ENCODE peak calls at places on chromosomes 5 and 9, in six cellular contexts. E, T, F, L, R and W are unnamed samples.
A peak's percentile ranks its signal among the peaks of the same experiment; 100 is the strongest.

GRCh38 chr9:116279230-116279629 is 125.6 kb downstream of the PAPPA start:
- DNase-seq in E (no peak), T (no peak), F (no peak), L (no peak), R (no peak), W (no peak)

GRCh38 chr5:1176473-1177391 is 24.7 kb upstream of the SLC6A19 start:
- DNase-seq in E (no peak), T (no peak), F (no peak), L (no peak), R (no peak), W (no peak)

GRCh38 chr5:40355181-40355580 is 324.5 kb upstream of the PTGER4 start:
- DNase-seq in E (no peak), T (no peak), F (no peak), L (no peak), R (no peak), W (no peak)

GRCh38 chr9:99126312-99126711 is 21.4 kb downstream of the TGFBR1 start:
- DNase-seq in E (peak; percentile 53), T (no peak), F (peak; percentile 43), L (no peak), R (no peak), W (no peak)

GRCh38 chr9:129109952-129110739 is 447 bp downstream of the CRAT start:
- DNase-seq in E (no peak), T (peak; percentile 29), F (peak; percentile 28), L (no peak), R (no peak), W (no peak)

GRCh38 chr5:102223542-102224444 is 72.3 kb downstream of the SLCO4C1 start:
- DNase-seq in E (peak; percentile 48), T (no peak), F (peak; percentile 44), L (no peak), R (peak; percentile 51), W (peak; percentile 9)

GRCh38 chr5:179289756-179290385 is 55.4 kb downstream of the ADAMTS2 start:
- DNase-seq in E (no peak), T (no peak), F (no peak), L (no peak), R (no peak), W (no peak)

GRCh38 chr9:108383801-108384200 is 472.0 kb downstream of the ACTL7B start:
- DNase-seq in E (no peak), T (no peak), F (peak; percentile 35), L (no peak), R (no peak), W (no peak)

GRCh38 chr9:36151306-36152210 is 15.0 kb downstream of the GLIPR2 start:
- DNase-seq in E (peak; percentile 57), T (peak; percentile 92), F (peak; percentile 68), L (no peak), R (peak; percentile 48), W (no peak)

GRCh38 chr5:179304466-179304865 is 40.8 kb downstream of the ADAMTS2 start:
- DNase-seq in E (no peak), T (no peak), F (peak; percentile 98), L (no peak), R (peak; percentile 65), W (peak; percentile 0)

GRCh38 chr5:68246802-68247201 is 31.2 kb downstream of the PIK3R1 start:
- DNase-seq in E (peak; percentile 21), T (no peak), F (no peak), L (no peak), R (no peak), W (no peak)

GRCh38 chr9:94002316-94003140 is 47.4 kb upstream of the BARX1 start:
- DNase-seq in E (peak; percentile 64), T (peak; percentile 51), F (peak; percentile 59), L (no peak), R (peak; percentile 70), W (no peak)

GRCh38 chr5:126461838-126462237 is 38.6 kb downstream of the GRAMD2B start:
- DNase-seq in E (no peak), T (no peak), F (no peak), L (no peak), R (no peak), W (no peak)

GRCh38 chr9:136077491-136077890 is 17.6 kb downstream of the NACC2 start:
- DNase-seq in E (no peak), T (no peak), F (no peak), L (no peak), R (no peak), W (no peak)

GRCh38 chr5:124631874-124632550 is 114.4 kb downstream of the ZNF608 start:
- DNase-seq in E (no peak), T (no peak), F (peak; percentile 46), L (no peak), R (no peak), W (no peak)

GRCh38 chr5:19531374-19531952 is 456.5 kb downstream of the CDH18 start:
- DNase-seq in E (peak; percentile 99), T (no peak), F (peak; percentile 23), L (no peak), R (peak; percentile 92), W (peak; percentile 99)

GRCh38 chr9:86604741-86605140 is 250.5 kb upstream of the TUT7 start:
- DNase-seq in E (no peak), T (no peak), F (peak; percentile 82), L (no peak), R (no peak), W (no peak)

GRCh38 chr9:91489391-91489899 is 65.8 kb upstream of the NFIL3 start:
- DNase-seq in E (no peak), T (peak; percentile 42), F (peak; percentile 19), L (no peak), R (no peak), W (no peak)

GRCh38 chr5:104049752-104050151 is 487.2 kb upstream of the NUDT12 start:
- DNase-seq in E (no peak), T (no peak), F (no peak), L (no peak), R (no peak), W (no peak)

GRCh38 chr5:43634621-43635020 is 31.6 kb downstream of the NNT start:
- DNase-seq in E (no peak), T (no peak), F (no peak), L (no peak), R (no peak), W (no peak)

GRCh38 chr5:9188131-9188530 is 357.7 kb downstream of the SEMA5A start:
- DNase-seq in E (peak; percentile 62), T (no peak), F (peak; percentile 91), L (no peak), R (peak; percentile 66), W (peak; percentile 78)

GRCh38 chr5:111309384-111309783 is 85.2 kb downstream of the CAMK4 start:
- DNase-seq in E (no peak), T (no peak), F (no peak), L (no peak), R (no peak), W (no peak)

GRCh38 chr9:72932669-72933068 is 20.2 kb downstream of the ALDH1A1 start:
- DNase-seq in E (no peak), T (no peak), F (no peak), L (no peak), R (no peak), W (no peak)

GRCh38 chr5:114361724-114362196 is at the start of gene KCNN2:
- DNase-seq in E (peak; percentile 77), T (peak; percentile 24), F (peak; percentile 17), L (peak; percentile 85), R (no peak), W (peak; percentile 54)

GRCh38 chr9:79701651-79702050 is 129.9 kb downstream of the TLE4 start:
- DNase-seq in E (no peak), T (no peak), F (peak; percentile 8), L (no peak), R (no peak), W (no peak)

GRCh38 chr9:18989865-18990264 is 43.1 kb downstream of the SAXO1 start:
- DNase-seq in E (no peak), T (no peak), F (no peak), L (no peak), R (no peak), W (no peak)

GRCh38 chr9:98108540-98109031 is 10.4 kb downstream of the TRIM14 start:
- DNase-seq in E (no peak), T (no peak), F (no peak), L (no peak), R (no peak), W (no peak)

GRCh38 chr9:70421272-70422180 is 7.1 kb upstream of the KLF9 start:
- DNase-seq in E (peak; percentile 15), T (peak; percentile 50), F (peak; percentile 78), L (peak; percentile 67), R (no peak), W (no peak)

GRCh38 chr9:76700916-76701315 is 63.3 kb upstream of the PCA3 start:
- DNase-seq in E (no peak), T (no peak), F (no peak), L (no peak), R (no peak), W (no peak)

GRCh38 chr5:87825583-87825982 is 412.9 kb upstream of the CCNH start:
- DNase-seq in E (peak; percentile 22), T (no peak), F (no peak), L (no peak), R (peak; percentile 17), W (no peak)